ENCODE peak calls at places on chromosome 18, in five cellular contexts. I is tibial nerve, D is esophagus squamous epithelium, X is Peyer's patch, Z is A549. P is an unnamed sample.

GRCh38 chr18:63063171-63063570 is 256.4 kb downstream of the BCL2 start:
- DNase-seq in I (no peak), D (no peak), X (no peak), Z (no peak), P (no peak)

GRCh38 chr18:75211002-75211621 is 515 bp downstream of the TSHZ1 start:
- DNase-seq in I (no peak), D (no peak), X (peak; percentile 62), Z (peak; percentile 3), P (no peak)

GRCh38 chr18:73812423-73812822 is 335.2 kb downstream of the FBXO15 start:
- DNase-seq in I (no peak), D (no peak), X (no peak), Z (no peak), P (no peak)

GRCh38 chr18:66523219-66523991 is 80.5 kb downstream of the CDH19 start:
- DNase-seq in I (no peak), D (no peak), X (no peak), Z (peak; percentile 59), P (no peak)

GRCh38 chr18:48815581-48816324 is 135.0 kb downstream of the SMAD7 start:
- DNase-seq in I (peak; percentile 4), D (no peak), X (peak; percentile 9), Z (no peak), P (peak; percentile 52)

GRCh38 chr18:50654658-50655550 is 95.0 kb downstream of the MAPK4 start:
- DNase-seq in I (no peak), D (no peak), X (no peak), Z (no peak), P (no peak)

GRCh38 chr18:7146067-7146466 is 28.5 kb upstream of the LAMA1 start:
- DNase-seq in I (no peak), D (no peak), X (no peak), Z (no peak), P (no peak)

GRCh38 chr18:35122586-35123224 is 81.5 kb downstream of the MAPRE2 start:
- DNase-seq in I (no peak), D (no peak), X (no peak), Z (no peak), P (no peak)

GRCh38 chr18:10120622-10121021 is 206.8 kb downstream of the VAPA start:
- DNase-seq in I (no peak), D (no peak), X (no peak), Z (no peak), P (peak; percentile 79)

GRCh38 chr18:37499913-37500312 is 65.7 kb downstream of the CELF4 start:
- DNase-seq in I (no peak), D (no peak), X (no peak), Z (no peak), P (no peak)

GRCh38 chr18:56431551-56431950 is 206.8 kb downstream of the TXNL1 start:
- DNase-seq in I (no peak), D (no peak), X (no peak), Z (no peak), P (no peak)

GRCh38 chr18:35581555-35582309 is at the start of gene GALNT1:
- DNase-seq in I (no peak), D (no peak), X (peak; percentile 64), Z (no peak), P (no peak)

GRCh38 chr18:3217930-3218647 is 1.7 kb downstream of the MYOM1 start:
- DNase-seq in I (no peak), D (no peak), X (no peak), Z (peak; percentile 83), P (no peak)

DNA sequence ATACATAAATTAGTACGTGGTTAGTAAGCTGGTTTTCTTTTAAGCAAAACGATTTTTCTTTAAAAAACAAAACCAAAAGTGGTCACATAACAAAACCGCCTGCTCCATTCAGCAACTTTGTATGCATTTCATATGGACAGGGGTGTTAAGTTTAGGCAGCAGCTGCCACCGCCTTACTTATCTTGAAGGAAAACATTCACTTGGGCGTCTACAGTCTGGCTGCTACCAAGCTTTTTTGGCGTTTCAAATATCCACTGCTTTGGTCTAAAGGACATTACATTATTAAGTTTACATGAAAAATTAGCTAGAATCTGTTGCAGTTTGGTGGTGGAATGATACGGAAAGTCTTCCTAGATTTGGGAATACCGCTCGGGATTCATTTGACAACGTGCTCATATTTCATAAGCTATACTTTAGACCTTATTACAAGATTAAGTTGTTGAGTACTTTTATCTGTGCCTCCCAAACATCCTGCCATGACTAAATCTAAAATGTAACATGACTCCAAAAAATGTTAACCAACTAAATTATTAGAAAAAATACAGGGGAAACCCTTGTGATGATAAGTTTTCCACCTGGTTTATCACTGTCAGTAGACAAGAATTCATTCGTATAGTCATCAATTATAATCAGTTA is 214.8 kb downstream of the NEDD4L start:
- DNase-seq in I (no peak), D (no peak), X (no peak), Z (no peak), P (no peak)
- H3K4me3 ChIP-seq in I (no peak overlapping the region), D (no peak overlapping the region), X (no peak overlapping the region), Z (no peak overlapping the region), P (no peak overlapping the region)

GRCh38 chr18:23209031-23209430 is 73.7 kb downstream of the CABLES1 start:
- DNase-seq in I (no peak), D (no peak), X (no peak), Z (no peak), P (no peak)

GRCh38 chr18:23207994-23208393 is 72.7 kb downstream of the CABLES1 start:
- DNase-seq in I (no peak), D (no peak), X (no peak), Z (no peak), P (no peak)

GRCh38 chr18:23207191-23207955 is 72.1 kb downstream of the CABLES1 start:
- DNase-seq in I (no peak), D (no peak), X (no peak), Z (peak; percentile 19), P (no peak)

GRCh38 chr18:23209796-23210195 is 74.5 kb downstream of the CABLES1 start:
- DNase-seq in I (no peak), D (no peak), X (no peak), Z (no peak), P (no peak)

GRCh38 chr18:23208600-23208999 is 73.3 kb downstream of the CABLES1 start:
- DNase-seq in I (no peak), D (no peak), X (no peak), Z (no peak), P (no peak)
- H3K4me1 ChIP-seq in I (peaks cover 19% of the 10 kb centered on the region), D (peaks cover 54% of the 10 kb centered on the region), X (no peaks in the 10 kb centered on the region), Z (no peaks in the 10 kb centered on the region), P (peaks cover 16% of the 10 kb centered on the region)

GRCh38 chr18:58756596-58757240 is 85.5 kb downstream of the MALT1 start:
- DNase-seq in I (no peak), D (no peak), X (no peak), Z (no peak), P (peak; percentile 37)

GRCh38 chr18:58753976-58754375 is 82.7 kb downstream of the MALT1 start:
- DNase-seq in I (no peak), D (no peak), X (no peak), Z (no peak), P (no peak)

GRCh38 chr18:58756148-58756547 is 84.9 kb downstream of the MALT1 start:
- DNase-seq in I (no peak), D (no peak), X (no peak), Z (no peak), P (no peak)

GRCh38 chr18:58754544-58755068 is 83.3 kb downstream of the MALT1 start:
- DNase-seq in I (no peak), D (no peak), X (peak; percentile 51), Z (no peak), P (no peak)

GRCh38 chr18:58755304-58756010 is 84.2 kb downstream of the MALT1 start:
- DNase-seq in I (no peak), D (no peak), X (peak; percentile 73), Z (no peak), P (no peak)
- TF ChIP-seq POLR2A in I (no peak), D (no peak), X (no peak), Z (no peak), P (no peak)

GRCh38 chr18:28086530-28087172 is 90.3 kb downstream of the CDH2 start:
- DNase-seq in I (no peak), D (no peak), X (no peak), Z (no peak), P (no peak)
- H3K4me3 ChIP-seq in I (no peak overlapping the region), D (no peak overlapping the region), X (no peak overlapping the region), Z (peak overlapping the region; percentile 6), P (no peak overlapping the region)

P was measured in vagina.